ENCODE peak calls at places on chromosome 10, in nine cellular contexts. V is epithelial cell of esophagus, W is cardiac fibroblast, S is glutamatergic neuron, G is foreskin fibroblast, P is cardiac muscle cell, B is fibroblast of lung, N is tibial nerve, H is progenitor cell of endocrine pancreas. Q is an unnamed sample.

GRCh38 chr10:133473270-133473669 is 19.5 kb downstream of the SCART1 start:
- DNase-seq in V (no peak), W (no peak), S (no peak), G (no peak), P (no peak), B (no peak), N (no peak), H (no peak), Q (no peak)

GRCh38 chr10:905503-905902 is 26.0 kb downstream of the LARP4B start:
- DNase-seq in V (no peak), W (peak), S (no peak), G (peak), P (no peak), B (no peak), N (no peak), H (no peak), Q (no peak)

GRCh38 chr10:132135398-132135872 is 51.3 kb upstream of the DPYSL4 start:
- DNase-seq in V (no peak), W (no peak), S (no peak), G (no peak), P (no peak), B (no peak), N (no peak), H (no peak), Q (no peak)

GRCh38 chr10:33506838-33507661 is 172.6 kb upstream of the NRP1 start:
- DNase-seq in V (peak), W (peak), S (no peak), G (peak), P (no peak), B (peak), N (no peak), H (no peak), Q (no peak)

GRCh38 chr10:60430017-60430416 is 40.3 kb upstream of the ANK3 start:
- DNase-seq in V (peak), W (peak), S (no peak), G (peak), P (no peak), B (peak), N (no peak), H (no peak), Q (no peak)

GRCh38 chr10:11303671-11304170 is 286.0 kb downstream of the CELF2 start:
- DNase-seq in V (no peak), W (no peak), S (no peak), G (no peak), P (no peak), B (no peak), N (no peak), H (no peak), Q (no peak)

GRCh38 chr10:22723783-22724182 is 9.4 kb upstream of the PIP4K2A start:
- DNase-seq in V (no peak), W (no peak), S (no peak), G (no peak), P (no peak), B (no peak), N (no peak), H (no peak), Q (no peak)

GRCh38 chr10:55232553-55232952 is 431.5 kb upstream of the PCDH15 start:
- DNase-seq in V (no peak), W (no peak), S (no peak), G (no peak), P (no peak), B (no peak), N (no peak), H (no peak), Q (no peak)

GRCh38 chr10:85524001-85524400 is 842.6 kb downstream of the GRID1 start:
- DNase-seq in V (no peak), W (no peak), S (no peak), G (no peak), P (peak), B (peak), N (no peak), H (no peak), Q (no peak)

GRCh38 chr10:110368002-110368401 is 63.3 kb upstream of the SMNDC1 start:
- DNase-seq in V (no peak), W (no peak), S (no peak), G (peak), P (peak), B (no peak), N (no peak), H (no peak), Q (no peak)

GRCh38 chr10:70748305-70748704 is 36.9 kb downstream of the TBATA start:
- DNase-seq in V (no peak), W (no peak), S (no peak), G (no peak), P (no peak), B (no peak), N (no peak), H (no peak), Q (no peak)

GRCh38 chr10:3222068-3222467 is 49.5 kb upstream of the PITRM1 start:
- DNase-seq in V (peak), W (peak), S (no peak), G (no peak), P (no peak), B (peak), N (no peak), H (no peak), Q (no peak)
- TF ChIP-seq CTCF in V (no peak), W (peak), S (no peak), G (no peak), P (peak), B (peak), N (no peak), H (peak), Q (no peak)

GRCh38 chr10:121851791-121852190 is 76.0 kb downstream of the ATE1 start:
- DNase-seq in V (no peak), W (no peak), S (no peak), G (no peak), P (no peak), B (peak), N (no peak), H (no peak), Q (no peak)
- TF ChIP-seq CTCF in V (no peak), W (no peak), S (no peak), G (no peak), P (no peak), B (no peak), N (no peak), H (no peak), Q (no peak)

DNA sequence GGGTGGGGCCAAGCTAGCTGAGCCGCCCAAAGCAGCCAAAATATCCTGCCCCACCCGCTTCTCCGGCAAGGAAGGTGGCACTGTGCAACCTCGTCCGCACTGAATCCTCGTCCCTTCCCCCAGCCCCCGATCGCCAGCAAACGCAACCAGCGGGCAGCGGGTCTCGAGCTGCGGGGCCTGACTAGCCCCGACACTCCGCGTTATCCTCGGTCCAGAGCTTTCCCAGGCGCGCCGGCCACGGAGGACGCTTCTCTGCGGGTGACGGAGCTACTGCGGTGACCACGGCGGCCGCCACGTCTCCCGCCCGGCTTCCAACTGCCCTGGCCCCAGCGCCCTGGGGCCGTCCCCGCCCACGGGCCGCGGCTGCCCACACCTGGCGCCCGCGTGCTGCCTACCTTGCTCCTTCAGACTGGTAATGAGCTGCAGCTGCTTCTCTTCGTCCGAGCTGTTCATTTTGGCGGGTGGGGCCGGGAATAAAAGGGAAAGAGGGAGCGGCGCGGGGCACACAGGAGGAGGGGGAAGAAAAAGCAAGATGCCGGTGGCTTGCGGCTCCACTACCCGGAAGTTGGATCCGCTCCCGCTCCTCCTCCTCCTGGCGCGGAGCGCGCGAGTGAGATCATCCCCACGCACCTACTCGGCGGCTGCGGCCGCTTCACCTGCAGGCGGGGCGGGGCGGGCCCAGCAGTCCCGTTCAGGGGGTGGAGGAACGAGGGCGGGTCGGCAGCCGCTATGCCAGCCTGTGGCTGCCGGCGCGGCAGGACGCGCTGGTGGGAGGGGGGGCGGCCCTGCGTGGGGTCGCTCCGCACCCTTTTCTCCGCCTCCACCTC is at the start of gene SHTN1:
- DNase-seq in V (peak), W (peak), S (peak), G (peak), P (peak), B (peak), N (peak), H (peak), Q (no peak)
- TF ChIP-seq CTCF in V (no peak), W (no peak), S (no peak), G (no peak), P (no peak), B (no peak), N (no peak), H (no peak), Q (no peak)

GRCh38 chr10:91745086-91745831 is 53.0 kb upstream of the TNKS2 start:
- DNase-seq in V (peak), W (peak), S (no peak), G (peak), P (peak), B (peak), N (no peak), H (peak), Q (no peak)
- TF ChIP-seq CTCF in V (peak), W (peak), S (no peak), G (peak), P (peak), B (peak), N (no peak), H (peak), Q (no peak)

GRCh38 chr10:42615419-42615818 is 23.0 kb downstream of the ZNF33B start:
- DNase-seq in V (no peak), W (peak), S (no peak), G (no peak), P (no peak), B (no peak), N (no peak), H (no peak), Q (no peak)
- TF ChIP-seq CTCF in V (no peak), W (no peak), S (no peak), G (no peak), P (no peak), B (no peak), N (no peak), H (no peak), Q (no peak)

GRCh38 chr10:95243318-95243617 is 47.5 kb downstream of the PDLIM1 start:
- DNase-seq in V (no peak), W (no peak), S (no peak), G (no peak), P (no peak), B (no peak), N (no peak), H (no peak), Q (no peak)

GRCh38 chr10:95241533-95241932 is 47.5 kb downstream of the ACSM6 start:
- DNase-seq in V (no peak), W (no peak), S (no peak), G (no peak), P (no peak), B (peak), N (no peak), H (no peak), Q (no peak)

GRCh38 chr10:95240811-95241210 is 46.8 kb downstream of the ACSM6 start:
- DNase-seq in V (no peak), W (no peak), S (no peak), G (no peak), P (no peak), B (no peak), N (no peak), H (no peak), Q (no peak)

GRCh38 chr10:95244152-95244551 is 46.7 kb downstream of the PDLIM1 start:
- DNase-seq in V (no peak), W (no peak), S (no peak), G (no peak), P (no peak), B (no peak), N (no peak), H (no peak), Q (no peak)

GRCh38 chr10:95242581-95243317 is 48.1 kb downstream of the PDLIM1 start:
- DNase-seq in V (peak), W (peak), S (peak), G (peak), P (peak), B (peak), N (no peak), H (peak), Q (no peak)
- TF ChIP-seq CTCF in V (peak), W (peak), S (peak), G (peak), P (peak), B (peak), N (peak), H (peak), Q (peak)

GRCh38 chr10:126372359-126372758 is 15.9 kb downstream of the ADAM12 start:
- DNase-seq in V (no peak), W (no peak), S (no peak), G (no peak), P (no peak), B (no peak), N (no peak), H (no peak), Q (no peak)

GRCh38 chr10:126375299-126375698 is 13.0 kb downstream of the ADAM12 start:
- DNase-seq in V (no peak), W (no peak), S (no peak), G (no peak), P (no peak), B (no peak), N (no peak), H (no peak), Q (no peak)

GRCh38 chr10:126374435-126374834 is 13.8 kb downstream of the ADAM12 start:
- DNase-seq in V (no peak), W (no peak), S (no peak), G (no peak), P (no peak), B (no peak), N (no peak), H (no peak), Q (no peak)

GRCh38 chr10:126373982-126374381 is 14.3 kb downstream of the ADAM12 start:
- DNase-seq in V (peak), W (peak), S (no peak), G (peak), P (no peak), B (peak), N (no peak), H (no peak), Q (no peak)

GRCh38 chr10:126373137-126373536 is 15.1 kb downstream of the ADAM12 start:
- DNase-seq in V (no peak), W (no peak), S (no peak), G (peak), P (no peak), B (peak), N (no peak), H (no peak), Q (no peak)
- TF ChIP-seq CTCF in V (no peak), W (no peak), S (no peak), G (no peak), P (peak), B (peak), N (no peak), H (no peak), Q (no peak)

DNA sequence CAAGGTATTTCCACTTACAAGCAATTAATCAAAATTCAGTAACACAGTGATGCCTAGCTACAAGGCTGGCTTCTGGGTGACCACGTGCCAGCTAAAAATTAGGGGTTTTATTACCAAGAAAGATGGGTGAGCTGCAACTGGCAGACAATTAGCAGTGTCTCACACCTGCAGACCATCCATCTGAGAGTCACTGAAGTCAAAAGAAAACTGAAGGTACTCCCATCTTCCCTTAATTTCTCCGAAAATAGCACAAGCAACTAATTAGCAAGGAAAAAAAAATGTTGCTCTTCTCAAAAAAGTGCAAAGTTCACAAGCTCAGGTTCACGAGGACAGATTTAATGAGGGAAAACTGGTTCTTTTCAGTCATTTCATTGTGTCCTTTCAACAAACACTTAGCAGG is 28.4 kb downstream of the RSU1 start:
- DNase-seq in V (no peak), W (no peak), S (no peak), G (no peak), P (no peak), B (no peak), N (no peak), H (no peak), Q (no peak)
- TF ChIP-seq CTCF in V (no peak), W (no peak), S (no peak), G (no peak), P (no peak), B (no peak), N (no peak), H (no peak), Q (no peak)

GRCh38 chr10:108911814-108912541 is 1011.3 kb downstream of the XPNPEP1 start:
- DNase-seq in V (peak), W (peak), S (peak), G (peak), P (no peak), B (peak), N (peak), H (peak), Q (no peak)
- TF ChIP-seq CTCF in V (peak), W (peak), S (no peak), G (peak), P (peak), B (peak), N (peak), H (peak), Q (no peak)

Q was measured in natural killer cell.